ENCODE peak calls at places on chromosomes 2 and 18, in seven cellular contexts. One of them, this sample, is unnamed.

GRCh38 chr2:220209093-220209492 is 581.7 kb downstream of the SLC4A3 start:
- DNase-seq in ACHN: no peak
- DNase-seq in fibroblast of lung: no peak
- DNase-seq in T follicular helper cell: no peak
- DNase-seq in left ventricle myocardium inferior: no peak
- DNase-seq in T-helper 1 cell: no peak
- DNase-seq in brain microvascular endothelial cell: no peak
- DNase-seq in this sample: no peak

GRCh38 chr2:54770211-54770610 is 46.7 kb downstream of the EML6 start:
- DNase-seq in T follicular helper cell: no peak
- DNase-seq in fibroblast of lung: no peak
- DNase-seq in ACHN: no peak
- DNase-seq in left ventricle myocardium inferior: no peak
- DNase-seq in brain microvascular endothelial cell: no peak
- DNase-seq in T-helper 1 cell: no peak
- DNase-seq in this sample: no peak

GRCh38 chr2:113840463-113840975 is 49.4 kb upstream of the ACTR3 start:
- DNase-seq in T-helper 1 cell: no peak
- DNase-seq in brain microvascular endothelial cell: no peak
- DNase-seq in left ventricle myocardium inferior: no peak
- DNase-seq in ACHN: no peak
- DNase-seq in fibroblast of lung: no peak
- DNase-seq in T follicular helper cell: no peak
- DNase-seq in this sample: no peak

GRCh38 chr2:148674063-148675020 is 29.8 kb downstream of the EPC2 start:
- DNase-seq in brain microvascular endothelial cell: no peak
- DNase-seq in fibroblast of lung: peak
- DNase-seq in T follicular helper cell: peak
- DNase-seq in T-helper 1 cell: peak
- DNase-seq in ACHN: peak
- DNase-seq in left ventricle myocardium inferior: no peak
- DNase-seq in this sample: peak

GRCh38 chr2:35946431-35946991 is 409.1 kb upstream of the CRIM1 start:
- DNase-seq in left ventricle myocardium inferior: no peak
- DNase-seq in T-helper 1 cell: no peak
- DNase-seq in ACHN: no peak
- DNase-seq in T follicular helper cell: no peak
- DNase-seq in fibroblast of lung: no peak
- DNase-seq in brain microvascular endothelial cell: no peak
- DNase-seq in this sample: no peak

GRCh38 chr18:62460851-62461300 is 61.9 kb upstream of the ZCCHC2 start:
- DNase-seq in brain microvascular endothelial cell: peak
- DNase-seq in left ventricle myocardium inferior: no peak
- DNase-seq in T-helper 1 cell: no peak
- DNase-seq in ACHN: no peak
- DNase-seq in T follicular helper cell: no peak
- DNase-seq in fibroblast of lung: peak
- DNase-seq in this sample: peak

GRCh38 chr2:54077088-54077900 is 38.1 kb upstream of the ACYP2 start:
- DNase-seq in ACHN: no peak
- DNase-seq in left ventricle myocardium inferior: no peak
- DNase-seq in brain microvascular endothelial cell: no peak
- DNase-seq in fibroblast of lung: no peak
- DNase-seq in T-helper 1 cell: no peak
- DNase-seq in T follicular helper cell: no peak
- DNase-seq in this sample: no peak

GRCh38 chr2:13193900-13194299 is 477.2 kb downstream of the TRIB2 start:
- DNase-seq in T follicular helper cell: no peak
- DNase-seq in T-helper 1 cell: peak
- DNase-seq in ACHN: peak
- DNase-seq in left ventricle myocardium inferior: no peak
- DNase-seq in fibroblast of lung: peak
- DNase-seq in brain microvascular endothelial cell: peak
- DNase-seq in this sample: peak